ENCODE peak calls at places on chromosomes 16 and 17, in five cellular contexts. E is thoracic aorta; I is CD4-positive, alpha-beta T cell; T is tibial nerve; X is ovary. O is an unnamed sample.

GRCh38 chr16:78242231-78242630 is 142.8 kb downstream of the WWOX start:
- DNase-seq in X (no peak), E (no peak), T (no peak), I (no peak), O (no peak)

GRCh38 chr17:19544366-19544765 is 10.7 kb downstream of the SLC47A1 start:
- DNase-seq in E (no peak), T (no peak), I (no peak), X (no peak), O (no peak)

GRCh38 chr17:39058524-39058923 is 91.3 kb upstream of the FBXO47 start:
- DNase-seq in T (no peak), E (no peak), X (no peak), I (no peak), O (no peak)

GRCh38 chr16:75780669-75781068 is 54.4 kb upstream of the CPHXL start:
- DNase-seq in T (no peak), X (no peak), E (no peak), I (no peak), O (no peak)

GRCh38 chr16:30004811-30005242 is 6.0 kb downstream of the DOC2A start:
- DNase-seq in I (no peak), X (no peak), T (no peak), E (no peak), O (no peak)

GRCh38 chr17:44260296-44260695 is 7.6 kb downstream of the SLC4A1 start:
- DNase-seq in T (no peak), E (no peak), I (no peak), X (no peak), O (no peak)

GRCh38 chr17:44914148-44914547 is 1.2 kb downstream of the GFAP start:
- DNase-seq in X (no peak), T (no peak), E (no peak), I (no peak), O (no peak)

GRCh38 chr17:62681061-62681938 is 53.8 kb downstream of the MRC2 start:
- DNase-seq in E (no peak), T (no peak), X (no peak), I (no peak), O (no peak)

GRCh38 chr17:37278247-37278894 is 97.4 kb upstream of the C17orf78 start:
- DNase-seq in X (no peak), E (no peak), I (no peak), T (no peak), O (no peak)

GRCh38 chr16:54447606-54448440 is 161.2 kb upstream of the IRX3 start:
- DNase-seq in I (no peak), X (no peak), T (no peak), E (no peak), O (peak; percentile 65)

GRCh38 chr17:74290340-74290739 is 16.3 kb downstream of the DNAI2 start:
- DNase-seq in E (no peak), T (no peak), I (no peak), X (no peak), O (no peak)

GRCh38 chr16:69413045-69413664 is 11.3 kb upstream of the CYB5B start:
- DNase-seq in E (no peak), X (no peak), T (no peak), I (no peak), O (no peak)

GRCh38 chr16:31355701-31356100 is 725 bp downstream of the ITGAX start:
- DNase-seq in T (no peak), I (no peak), E (no peak), X (no peak), O (no peak)

GRCh38 chr16:70582280-70582978 is 58.8 kb downstream of the SF3B3 start:
- DNase-seq in E (no peak), T (no peak), X (no peak), I (no peak), O (no peak)

GRCh38 chr17:65742433-65743312 is 181.2 kb upstream of the AXIN2 start:
- DNase-seq in I (no peak), T (no peak), E (no peak), X (no peak), O (peak; percentile 12)

GRCh38 chr17:29847527-29847931 is 82.5 kb downstream of the SSH2 start:
- DNase-seq in T (no peak), E (no peak), I (no peak), X (no peak), O (no peak)

GRCh38 chr16:87496101-87496801 is 3.4 kb upstream of the ZCCHC14 start:
- DNase-seq in T (no peak), E (no peak), I (no peak), X (no peak), O (no peak)

GRCh38 chr16:8946544-8946943 is 17.2 kb downstream of the USP7 start:
- DNase-seq in I (no peak), T (no peak), X (no peak), E (no peak), O (no peak)

GRCh38 chr16:86044241-86044671 is 145.3 kb downstream of the IRF8 start:
- DNase-seq in T (no peak), X (no peak), I (no peak), E (no peak), O (no peak)

GRCh38 chr16:88905563-88905962 is 39.1 kb upstream of the PABPN1L start:
- DNase-seq in I (no peak), T (no peak), E (no peak), X (no peak), O (no peak)

GRCh38 chr17:50532452-50533024 is at the start of gene EPN3:
- DNase-seq in X (no peak), E (no peak), I (no peak), T (no peak), O (no peak)

GRCh38 chr16:5024632-5025031 is 9.1 kb downstream of the NAGPA start:
- DNase-seq in E (no peak), X (no peak), I (no peak), T (no peak), O (peak; percentile 22)

GRCh38 chr17:607341-608060 is 107.1 kb downstream of the VPS53 start:
- DNase-seq in X (no peak), T (no peak), E (no peak), I (no peak), O (no peak)

GRCh38 chr16:86258713-86259112 is 251.6 kb upstream of the FOXF1 start:
- DNase-seq in T (no peak), X (no peak), I (no peak), E (no peak), O (no peak)

GRCh38 chr17:27294689-27295630 is 1.0 kb downstream of the WSB1 start:
- DNase-seq in E (no peak), I (peak; percentile 22), T (peak; percentile 39), X (peak; percentile 63), O (peak; percentile 41)

GRCh38 chr17:48148029-48148759 is 40.6 kb downstream of the SNX11 start:
- DNase-seq in I (no peak), E (no peak), X (no peak), T (no peak), O (no peak)

GRCh38 chr16:54334208-54334607 is 47.6 kb upstream of the IRX3 start:
- DNase-seq in I (no peak), X (no peak), E (no peak), T (no peak), O (no peak)

GRCh38 chr16:18950469-18951185 is 24.4 kb upstream of the SMG1 start:
- DNase-seq in T (no peak), I (no peak), X (no peak), E (no peak), O (no peak)

GRCh38 chr17:46742539-46743270 is 75.8 kb downstream of the WNT3 start:
- DNase-seq in I (no peak), T (no peak), X (no peak), E (no peak), O (peak; percentile 80)

DNA sequence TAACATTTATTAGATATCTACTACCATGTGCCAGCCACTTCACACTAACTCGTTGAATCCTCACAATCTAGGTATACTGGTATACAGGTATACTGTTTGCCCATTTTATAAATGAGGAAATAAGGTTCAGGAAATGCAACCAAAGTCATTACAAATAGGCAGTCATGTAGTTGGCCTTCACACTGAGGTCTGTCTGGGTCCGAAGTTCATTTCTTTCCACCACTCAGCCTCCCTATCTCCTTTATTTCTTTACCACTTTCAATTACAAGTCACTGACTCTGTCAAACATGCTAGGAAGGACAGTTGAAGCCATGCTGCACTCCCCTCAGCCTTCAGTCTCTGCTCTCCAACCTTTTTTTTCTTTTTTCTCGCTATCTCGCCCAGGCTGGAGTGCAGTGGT is 20.7 kb upstream of the SIAH1 start:
- DNase-seq in I (no peak), E (no peak), X (no peak), T (no peak), O (no peak)
- H3K27ac ChIP-seq in I (no peak overlapping the region), E (no peak overlapping the region), X (no peak overlapping the region), T (no peak overlapping the region), O (no peak overlapping the region)

GRCh38 chr17:83084214-83084613 is 4.8 kb downstream of the METRNL start:
- DNase-seq in E (no peak), I (no peak), T (no peak), X (no peak), O (no peak)
- H3K27ac ChIP-seq in E (peak overlapping the region; percentile 94), I (no peak overlapping the region), T (peak overlapping the region; percentile 97), X (no peak overlapping the region), O (peak overlapping the region; percentile 55)

GRCh38 chr16:66228791-66229190 is 137.7 kb upstream of the CDH5 start:
- DNase-seq in I (no peak), X (peak; percentile 59), E (no peak), T (no peak), O (no peak)
- H3K27ac ChIP-seq in I (no peak overlapping the region), X (no peak overlapping the region), E (no peak overlapping the region), T (peak overlapping the region; percentile 47), O (no peak overlapping the region)

GRCh38 chr17:56679148-56679766 is 85.8 kb downstream of the NOG start:
- DNase-seq in X (no peak), E (no peak), T (no peak), I (no peak), O (no peak)
- H3K27ac ChIP-seq in X (no peak overlapping the region), E (no peak overlapping the region), T (no peak overlapping the region), I (no peak overlapping the region), O (peak overlapping the region; percentile 82)

DNA sequence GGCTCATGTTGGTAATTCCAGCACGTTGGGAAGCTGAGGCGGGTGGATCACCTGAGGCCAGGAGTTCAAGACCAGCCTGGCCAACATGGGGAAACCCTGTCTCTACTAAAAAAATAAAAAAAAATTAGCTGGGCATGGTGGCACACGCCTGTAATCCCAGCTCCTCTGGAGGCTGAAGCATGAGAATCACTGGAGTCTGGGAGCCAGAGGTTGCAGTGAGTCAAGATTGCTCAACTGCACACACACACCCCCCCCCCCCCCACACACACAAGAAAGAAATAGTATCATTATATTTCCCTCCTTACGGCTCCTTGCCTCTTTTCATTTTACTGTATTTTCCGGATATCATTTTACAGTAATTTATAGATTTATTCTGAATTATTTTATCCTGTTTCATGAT is 963.1 kb upstream of the GOT2 start:
- DNase-seq in T (no peak), E (no peak), X (no peak), I (no peak), O (no peak)
- H3K27ac ChIP-seq in T (no peak overlapping the region), E (no peak overlapping the region), X (no peak overlapping the region), I (no peak overlapping the region), O (no peak overlapping the region)

GRCh38 chr16:11624645-11625607 is 38.2 kb upstream of the LITAF start:
- DNase-seq in T (no peak), I (no peak), X (no peak), E (no peak), O (no peak)

GRCh38 chr16:11627292-11627663 is 40.6 kb upstream of the LITAF start:
- DNase-seq in T (no peak), X (no peak), I (no peak), E (no peak), O (no peak)

GRCh38 chr16:11625769-11626168 is 39.0 kb upstream of the LITAF start:
- DNase-seq in E (no peak), X (no peak), I (no peak), T (no peak), O (no peak)

GRCh38 chr16:11627822-11628457 is 40.3 kb upstream of the SNN start:
- DNase-seq in X (no peak), I (no peak), E (no peak), T (peak; percentile 38), O (peak; percentile 99)

GRCh38 chr16:11626657-11627291 is 40.1 kb upstream of the LITAF start:
- DNase-seq in I (no peak), X (no peak), T (no peak), E (no peak), O (no peak)
- H3K27ac ChIP-seq in I (no peak overlapping the region), X (no peak overlapping the region), T (peak overlapping the region; percentile 96), E (no peak overlapping the region), O (peak overlapping the region; percentile 99)

O was measured in epithelial cell of prostate.